ENCODE peak calls at places on chromosomes 12 and 14, in four cellular contexts. F is IMR-90, G is mucosa of descending colon, O is breast epithelium. X is an unnamed sample.

GRCh38 chr14:78593949-78594348 is 423.8 kb downstream of the NRXN3 start:
- DNase-seq in F (no peak), G (no peak), O (no peak), X (peak)

GRCh38 chr14:105203057-105203494 is 22.0 kb upstream of the NUDT14 start:
- DNase-seq in F (peak), G (peak), O (peak), X (peak)

GRCh38 chr12:96198970-96199369 is 4.8 kb downstream of the ELK3 start:
- DNase-seq in F (peak), G (no peak), O (no peak), X (peak)

GRCh38 chr12:90090929-90091651 is 382.5 kb upstream of the ATP2B1 start:
- DNase-seq in F (peak), G (peak), O (no peak), X (peak)

GRCh38 chr12:112967858-112968257 is 10.5 kb upstream of the OAS2 start:
- DNase-seq in F (no peak), G (no peak), O (no peak), X (no peak)

GRCh38 chr14:28142400-28143015 is 624.1 kb upstream of the FOXG1 start:
- DNase-seq in F (no peak), G (no peak), O (no peak), X (no peak)

GRCh38 chr12:47417146-47417545 is 288.7 kb downstream of the RPAP3 start:
- DNase-seq in F (no peak), G (no peak), O (no peak), X (no peak)

GRCh38 chr12:45670339-45671065 is 59.0 kb upstream of the ARID2 start:
- DNase-seq in F (no peak), G (no peak), O (no peak), X (peak)

GRCh38 chr12:94592080-94592479 is 58.3 kb downstream of the TMCC3 start:
- DNase-seq in F (no peak), G (no peak), O (no peak), X (no peak)

GRCh38 chr12:237026-237815 is 23.3 kb upstream of the SLC6A12 start:
- DNase-seq in F (no peak), G (peak), O (peak), X (no peak)

GRCh38 chr14:48792376-48793024 is 793.7 kb downstream of the RPS29 start:
- DNase-seq in F (peak), G (no peak), O (no peak), X (no peak)

GRCh38 chr14:55212611-55213010 is 21.2 kb upstream of the DLGAP5 start:
- DNase-seq in F (no peak), G (no peak), O (no peak), X (no peak)

GRCh38 chr12:28328967-28329366 is 138.7 kb downstream of the CCDC91 start:
- DNase-seq in F (no peak), G (no peak), O (no peak), X (no peak)

GRCh38 chr12:125070117-125070516 is 4.9 kb downstream of the AACS start:
- DNase-seq in F (no peak), G (no peak), O (no peak), X (no peak)

GRCh38 chr14:67285876-67286452 is 44.7 kb downstream of the PALS1 start:
- DNase-seq in F (peak), G (no peak), O (no peak), X (peak)

GRCh38 chr12:31234955-31235867 is 90.7 kb downstream of the SINHCAF start:
- DNase-seq in F (peak), G (peak), O (no peak), X (peak)

GRCh38 chr12:115597157-115597712 is 680.3 kb downstream of the MED13L start:
- DNase-seq in F (peak), G (no peak), O (no peak), X (peak)

GRCh38 chr12:20514598-20514997 is 146.3 kb downstream of the PDE3A start:
- DNase-seq in F (no peak), G (no peak), O (no peak), X (no peak)

GRCh38 chr12:109981311-109981710 is 14.9 kb downstream of the GIT2 start:
- DNase-seq in F (no peak), G (no peak), O (no peak), X (no peak)

GRCh38 chr12:3520168-3520567 is 29.2 kb downstream of the PRMT8 start:
- DNase-seq in F (no peak), G (peak), O (no peak), X (no peak)

GRCh38 chr12:113899844-113900471 is 66.2 kb downstream of the RBM19 start:
- DNase-seq in F (no peak), G (no peak), O (no peak), X (no peak)

GRCh38 chr14:72701610-72702009 is 192.3 kb downstream of the DPF3 start:
- DNase-seq in F (peak), G (no peak), O (no peak), X (peak)

GRCh38 chr12:91139981-91140659 is 28.8 kb upstream of the LUM start:
- DNase-seq in F (peak), G (no peak), O (no peak), X (peak)

GRCh38 chr14:104795781-104796681 is 483 bp upstream of the AKT1 start:
- DNase-seq in F (no peak), G (peak), O (no peak), X (peak)

GRCh38 chr12:99005601-99006000 is 360.5 kb downstream of the APAF1 start:
- DNase-seq in F (no peak), G (no peak), O (no peak), X (no peak)

GRCh38 chr12:67006612-67007011 is 262.5 kb upstream of the CAND1 start:
- DNase-seq in F (no peak), G (no peak), O (no peak), X (no peak)

GRCh38 chr14:54169254-54169924 is 212.8 kb upstream of the BMP4 start:
- DNase-seq in F (peak), G (no peak), O (no peak), X (no peak)
- H3K4me3 ChIP-seq in F (no peak), G (no peak), O (no peak), X (no peak)

DNA sequence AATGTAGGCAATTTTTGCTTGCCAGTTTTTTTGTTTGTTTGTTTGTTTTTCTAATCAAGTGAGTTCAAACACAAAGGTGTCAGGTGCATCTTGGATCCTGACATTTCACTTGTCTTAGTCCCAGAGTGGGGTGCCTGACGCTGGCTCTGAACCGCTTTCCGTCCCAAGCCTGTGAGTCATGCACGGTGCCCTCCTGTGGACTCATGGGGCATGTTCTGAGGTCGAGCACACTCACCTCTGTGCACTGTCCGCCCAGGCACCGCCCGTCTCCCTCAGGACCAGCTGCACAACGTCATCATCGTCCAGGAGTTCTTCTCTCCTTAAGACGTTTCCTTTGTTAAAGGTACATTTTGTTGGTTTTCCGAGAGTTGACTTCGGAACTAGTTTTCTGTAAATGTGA is 98.2 kb downstream of the GLT1D1 start:
- DNase-seq in F (no peak), G (no peak), O (no peak), X (no peak)
- TF ChIP-seq CTCF in F (no peak), G (no peak), O (no peak), X (no peak)

GRCh38 chr12:27243804-27244679 is at the start of gene STK38L:
- DNase-seq in F (peak), G (peak), O (peak), X (peak)

GRCh38 chr12:27246141-27246540 is 2.1 kb downstream of the STK38L start:
- DNase-seq in F (no peak), G (no peak), O (no peak), X (no peak)

GRCh38 chr12:27245039-27245438 is 953 bp downstream of the STK38L start:
- DNase-seq in F (no peak), G (no peak), O (no peak), X (no peak)

GRCh38 chr12:27244680-27245005 is 557 bp downstream of the STK38L start:
- DNase-seq in F (peak), G (no peak), O (no peak), X (peak)

DNA sequence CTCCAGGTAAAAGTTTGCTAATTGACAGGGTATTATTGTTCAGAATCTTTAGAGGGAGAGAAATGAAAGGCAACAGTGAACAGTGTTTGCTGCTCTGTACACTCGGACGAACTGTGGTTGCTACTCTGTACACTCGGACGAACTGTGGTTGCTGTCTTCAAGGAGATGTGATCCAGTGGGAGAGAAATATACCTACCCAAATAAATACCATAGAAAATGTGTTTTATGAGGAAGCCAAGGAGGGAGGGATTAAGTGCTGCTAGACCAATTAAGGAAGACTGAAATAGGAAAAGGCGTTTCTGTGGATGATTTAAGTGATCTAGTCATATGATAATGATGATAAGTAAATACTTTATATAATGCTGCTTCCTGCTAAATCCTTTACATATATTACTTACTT is 2.7 kb downstream of the STK38L start:
- DNase-seq in F (no peak), G (no peak), O (no peak), X (no peak)
- H3K4me3 ChIP-seq in F (no peak), G (no peak), O (peak), X (no peak)

GRCh38 chr14:93207468-93208308 is 632 bp downstream of the UBR7 start:
- DNase-seq in F (peak), G (no peak), O (no peak), X (peak)
- TF ChIP-seq CTCF in F (peak), G (no peak), O (no peak), X (peak)

GRCh38 chr12:50507930-50508329 is 3.1 kb downstream of the DIP2B start:
- DNase-seq in F (no peak), G (no peak), O (no peak), X (no peak)

GRCh38 chr12:50507474-50507838 is 2.7 kb downstream of the DIP2B start:
- DNase-seq in F (no peak), G (no peak), O (no peak), X (no peak)

GRCh38 chr12:50505945-50506344 is 1.2 kb downstream of the DIP2B start:
- DNase-seq in F (no peak), G (no peak), O (no peak), X (no peak)

GRCh38 chr12:50505386-50505827 is 622 bp downstream of the DIP2B start:
- DNase-seq in F (no peak), G (peak), O (no peak), X (peak)

DNA sequence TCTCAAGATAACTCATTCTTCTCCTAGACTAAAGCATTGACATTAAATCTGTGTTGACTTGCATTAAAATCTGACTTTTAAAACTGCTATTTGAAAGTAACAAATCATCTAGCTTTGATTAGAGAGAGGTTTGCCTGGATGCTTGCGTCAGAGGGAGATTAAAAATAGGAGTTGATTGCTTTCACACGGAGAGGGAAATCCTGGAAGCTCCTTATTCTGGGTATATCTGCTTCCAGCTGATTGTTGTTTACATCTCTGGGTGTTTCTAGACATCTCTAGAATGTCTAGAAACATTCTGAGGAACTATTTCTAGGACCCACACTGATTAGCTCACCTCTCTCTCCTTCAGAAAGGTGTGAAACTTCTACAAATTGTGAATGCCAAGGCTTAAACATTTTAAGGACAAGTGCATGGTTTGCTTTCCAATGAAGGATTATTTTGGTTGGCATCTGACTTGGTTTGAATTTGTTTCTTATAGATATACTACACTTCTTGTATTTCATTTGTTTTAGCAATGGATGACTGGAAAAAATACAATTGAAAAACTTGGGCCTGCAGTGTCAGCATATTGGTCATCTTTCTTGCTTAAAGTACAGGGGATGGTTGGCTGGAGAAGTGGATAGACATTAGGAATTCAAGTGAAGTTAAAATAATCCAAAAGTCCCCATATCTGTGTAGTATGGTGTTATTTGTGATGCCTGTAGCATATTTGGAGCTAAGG is 2.1 kb downstream of the DIP2B start:
- DNase-seq in F (no peak), G (no peak), O (no peak), X (no peak)
- H3K4me3 ChIP-seq in F (no peak), G (no peak), O (peak), X (peak)